ENCODE peak calls at places on chromosomes 11 and 22, in four cellular contexts. One of them, this sample, is unnamed.

GRCh38 chr11:134243913-134244312 is 9.2 kb downstream of the THYN1 start:
- DNase-seq in GM13977: no peak
- DNase-seq in RWPE1: no peak
- DNase-seq in AG09319: no peak
- DNase-seq in this sample: no peak

GRCh38 chr11:27201454-27202302 is 161.1 kb downstream of the BBOX1 start:
- DNase-seq in GM13977: no peak
- DNase-seq in RWPE1: peak
- DNase-seq in AG09319: no peak
- DNase-seq in this sample: no peak

GRCh38 chr11:3119141-3119821 is 45.8 kb downstream of the OSBPL5 start:
- DNase-seq in GM13977: no peak
- DNase-seq in RWPE1: no peak
- DNase-seq in AG09319: no peak
- DNase-seq in this sample: no peak

GRCh38 chr11:108654994-108655631 is 9.8 kb upstream of the DDX10 start:
- DNase-seq in GM13977: no peak
- DNase-seq in RWPE1: peak
- DNase-seq in AG09319: no peak
- DNase-seq in this sample: peak

GRCh38 chr11:79461144-79461543 is 20.3 kb upstream of the TENM4 start:
- DNase-seq in GM13977: no peak
- DNase-seq in RWPE1: peak
- DNase-seq in AG09319: no peak
- DNase-seq in this sample: no peak

GRCh38 chr11:2924821-2925675 is 4.2 kb downstream of the PHLDA2 start:
- DNase-seq in GM13977: no peak
- DNase-seq in RWPE1: no peak
- DNase-seq in AG09319: no peak
- DNase-seq in this sample: no peak

GRCh38 chr22:23681026-23681809 is 9.6 kb upstream of the RGL4 start:
- DNase-seq in GM13977: no peak
- DNase-seq in RWPE1: no peak
- DNase-seq in AG09319: no peak
- DNase-seq in this sample: no peak

GRCh38 chr22:17910561-17911311 is 113.6 kb downstream of the MICAL3 start:
- DNase-seq in GM13977: no peak
- DNase-seq in RWPE1: peak
- DNase-seq in AG09319: peak
- DNase-seq in this sample: no peak

GRCh38 chr11:118834428-118835028 is 43.6 kb upstream of the DDX6 start:
- DNase-seq in GM13977: no peak
- DNase-seq in RWPE1: no peak
- DNase-seq in AG09319: no peak
- DNase-seq in this sample: peak

GRCh38 chr11:111476961-111477360 is 35.2 kb downstream of the BTG4 start:
- DNase-seq in GM13977: no peak
- DNase-seq in RWPE1: no peak
- DNase-seq in AG09319: no peak
- DNase-seq in this sample: no peak

GRCh38 chr22:26669060-26669481 is 11.7 kb downstream of the MIAT start:
- DNase-seq in GM13977: no peak
- DNase-seq in RWPE1: no peak
- DNase-seq in AG09319: peak
- DNase-seq in this sample: no peak

DNA sequence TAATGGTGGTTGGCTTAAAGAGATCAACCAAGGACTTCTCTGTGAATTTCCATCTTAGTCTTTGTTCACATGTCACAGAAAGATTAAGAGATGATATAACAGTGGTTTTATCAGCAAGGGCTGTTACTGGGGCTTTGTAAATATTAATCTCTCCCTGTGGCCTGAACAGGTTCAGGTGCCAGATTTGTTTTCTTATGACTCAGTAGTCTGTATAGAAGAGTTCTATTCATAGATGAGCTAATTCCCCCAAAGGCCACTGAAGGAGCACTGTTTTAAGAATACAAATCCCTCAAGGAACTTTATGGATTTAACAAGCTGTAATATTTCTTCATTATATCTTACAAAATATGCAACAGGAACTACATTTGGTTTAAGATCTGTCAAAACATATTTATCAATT is 50.4 kb downstream of the TCP11L1 start:
- DNase-seq in GM13977: no peak
- DNase-seq in RWPE1: peak
- DNase-seq in AG09319: no peak
- DNase-seq in this sample: no peak
- TF ChIP-seq CTCF in GM13977: no peak
- TF ChIP-seq CTCF in RWPE1: peak
- TF ChIP-seq CTCF in AG09319: peak
- TF ChIP-seq CTCF in this sample: no peak

DNA sequence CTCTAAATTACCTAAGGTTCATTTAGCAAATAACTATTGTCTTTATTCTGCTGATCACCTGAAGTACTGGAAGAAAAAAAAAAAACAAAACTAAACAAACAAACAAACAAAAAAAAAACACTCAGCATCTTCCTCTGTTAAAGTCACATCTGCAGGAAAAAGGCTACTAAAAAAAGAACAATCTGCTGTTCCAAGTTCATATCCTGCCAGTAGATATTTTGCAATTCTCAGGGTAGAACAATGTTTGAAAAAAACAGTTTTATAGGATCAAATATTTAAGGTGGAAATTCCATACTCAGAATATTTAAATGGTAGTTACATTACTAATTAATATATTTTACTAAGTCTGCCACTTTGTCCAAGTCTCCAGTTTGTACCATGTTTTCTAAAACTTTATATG is 175.2 kb downstream of the SBF2 start:
- DNase-seq in GM13977: no peak
- DNase-seq in RWPE1: no peak
- DNase-seq in AG09319: no peak
- DNase-seq in this sample: no peak
- TF ChIP-seq CTCF in GM13977: no peak
- TF ChIP-seq CTCF in RWPE1: no peak
- TF ChIP-seq CTCF in AG09319: no peak
- TF ChIP-seq CTCF in this sample: no peak

GRCh38 chr11:67506426-67507032 is 1.4 kb upstream of the PITPNM1 start:
- DNase-seq in GM13977: no peak
- DNase-seq in RWPE1: no peak
- DNase-seq in AG09319: no peak
- DNase-seq in this sample: no peak
- TF ChIP-seq CTCF in GM13977: no peak
- TF ChIP-seq CTCF in RWPE1: peak
- TF ChIP-seq CTCF in AG09319: no peak
- TF ChIP-seq CTCF in this sample: no peak

DNA sequence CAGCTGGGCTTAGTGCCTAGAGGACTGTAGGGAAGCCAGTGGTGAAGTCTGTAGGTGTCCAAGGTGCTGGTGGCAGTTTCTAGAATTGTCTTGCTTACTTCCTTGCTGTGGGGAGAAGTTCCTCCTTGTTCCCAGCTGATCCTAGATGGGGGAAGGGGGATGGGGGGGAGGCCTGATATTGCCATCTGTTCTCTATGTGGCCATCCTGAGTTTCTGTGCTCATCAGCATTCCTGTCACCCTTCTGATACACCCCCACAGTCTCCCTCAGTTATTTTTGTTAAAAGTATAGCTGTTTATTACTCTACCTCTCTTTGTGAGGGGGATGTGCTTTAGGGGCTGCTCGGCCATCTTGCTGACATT is 36.5 kb downstream of the MADD start:
- DNase-seq in GM13977: no peak
- DNase-seq in RWPE1: no peak
- DNase-seq in AG09319: no peak
- DNase-seq in this sample: no peak
- TF ChIP-seq CTCF in GM13977: no peak
- TF ChIP-seq CTCF in RWPE1: no peak
- TF ChIP-seq CTCF in AG09319: no peak
- TF ChIP-seq CTCF in this sample: no peak

DNA sequence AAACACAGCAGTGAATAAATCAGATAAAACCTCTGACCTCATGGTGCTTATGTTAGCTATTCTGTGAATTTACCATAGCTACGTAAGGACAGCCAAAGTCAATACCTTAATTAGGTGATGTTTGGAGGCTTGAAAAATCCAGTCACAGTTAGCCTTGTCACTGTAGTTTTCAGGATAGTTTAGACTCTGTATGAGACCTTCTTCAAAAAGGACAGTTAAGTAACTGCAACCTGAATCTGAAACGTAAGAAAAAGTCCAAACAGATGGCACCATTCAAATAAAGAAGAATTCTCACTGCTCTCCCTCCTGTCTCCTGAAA is 11.4 kb downstream of the OVCH2 start:
- DNase-seq in GM13977: no peak
- DNase-seq in RWPE1: no peak
- DNase-seq in AG09319: no peak
- DNase-seq in this sample: no peak
- TF ChIP-seq CTCF in GM13977: no peak
- TF ChIP-seq CTCF in RWPE1: peak
- TF ChIP-seq CTCF in AG09319: no peak
- TF ChIP-seq CTCF in this sample: no peak

GRCh38 chr11:65378208-65378927 is 4.1 kb downstream of the SLC25A45 start:
- DNase-seq in GM13977: no peak
- DNase-seq in RWPE1: no peak
- DNase-seq in AG09319: no peak
- DNase-seq in this sample: no peak
- TF ChIP-seq CTCF in GM13977: peak
- TF ChIP-seq CTCF in RWPE1: no peak
- TF ChIP-seq CTCF in AG09319: no peak
- TF ChIP-seq CTCF in this sample: no peak

DNA sequence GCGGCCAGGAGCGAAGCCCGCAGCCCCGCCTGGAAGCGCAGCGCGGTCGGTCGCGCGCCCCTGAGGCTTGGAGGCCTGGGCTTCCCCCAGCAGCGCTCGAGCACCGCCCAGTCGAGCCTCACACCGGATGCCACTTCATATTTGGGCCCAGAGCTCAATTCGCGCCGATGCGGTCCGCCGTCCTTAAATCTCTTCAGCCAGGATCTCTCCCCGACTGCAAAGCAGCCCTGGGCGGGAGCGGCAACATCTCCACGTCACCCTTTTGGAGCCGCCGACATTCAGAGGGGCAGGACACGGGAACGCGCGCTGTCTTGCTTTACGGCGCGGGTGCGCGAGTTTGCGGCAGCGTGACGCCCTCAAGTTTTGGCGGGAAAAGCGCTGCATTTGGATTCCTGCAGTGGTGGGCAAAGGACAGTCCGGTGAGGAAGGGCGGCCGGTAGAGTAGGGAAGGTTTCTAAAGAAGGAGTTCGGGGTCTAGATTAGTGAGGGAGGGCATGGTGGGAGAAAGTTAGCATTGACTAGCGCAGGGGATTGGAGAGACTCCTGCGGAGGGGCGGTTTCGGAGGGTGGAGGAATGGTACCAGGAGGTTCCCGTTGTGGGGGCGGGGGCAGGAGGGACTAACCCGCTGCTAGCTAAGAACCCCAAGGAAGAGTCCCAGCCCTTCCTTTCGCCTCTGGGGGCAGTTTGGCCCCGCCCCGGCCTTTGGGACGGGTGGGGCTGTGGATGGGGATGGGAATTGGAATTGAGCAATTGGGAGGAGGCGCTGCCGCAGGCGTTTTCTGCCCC is 824 bp downstream of the CHEK1 start:
- DNase-seq in GM13977: peak
- DNase-seq in RWPE1: peak
- DNase-seq in AG09319: peak
- DNase-seq in this sample: peak
- TF ChIP-seq CTCF in GM13977: no peak
- TF ChIP-seq CTCF in RWPE1: no peak
- TF ChIP-seq CTCF in AG09319: no peak
- TF ChIP-seq CTCF in this sample: no peak

GRCh38 chr22:35754761-35755160 is 37.1 kb downstream of the APOL5 start:
- DNase-seq in GM13977: no peak
- DNase-seq in RWPE1: no peak
- DNase-seq in AG09319: no peak
- DNase-seq in this sample: no peak

GRCh38 chr22:35749808-35750207 is 32.1 kb downstream of the APOL5 start:
- DNase-seq in GM13977: peak
- DNase-seq in RWPE1: no peak
- DNase-seq in AG09319: peak
- DNase-seq in this sample: peak

GRCh38 chr22:35752172-35752832 is 34.6 kb downstream of the APOL5 start:
- DNase-seq in GM13977: no peak
- DNase-seq in RWPE1: no peak
- DNase-seq in AG09319: no peak
- DNase-seq in this sample: no peak

GRCh38 chr22:35756722-35757121 is 39.0 kb downstream of the APOL5 start:
- DNase-seq in GM13977: no peak
- DNase-seq in RWPE1: no peak
- DNase-seq in AG09319: no peak
- DNase-seq in this sample: no peak

GRCh38 chr22:35752833-35753189 is 35.1 kb downstream of the APOL5 start:
- DNase-seq in GM13977: no peak
- DNase-seq in RWPE1: no peak
- DNase-seq in AG09319: no peak
- DNase-seq in this sample: no peak
- TF ChIP-seq CTCF in GM13977: no peak
- TF ChIP-seq CTCF in RWPE1: no peak
- TF ChIP-seq CTCF in AG09319: no peak
- TF ChIP-seq CTCF in this sample: no peak

DNA sequence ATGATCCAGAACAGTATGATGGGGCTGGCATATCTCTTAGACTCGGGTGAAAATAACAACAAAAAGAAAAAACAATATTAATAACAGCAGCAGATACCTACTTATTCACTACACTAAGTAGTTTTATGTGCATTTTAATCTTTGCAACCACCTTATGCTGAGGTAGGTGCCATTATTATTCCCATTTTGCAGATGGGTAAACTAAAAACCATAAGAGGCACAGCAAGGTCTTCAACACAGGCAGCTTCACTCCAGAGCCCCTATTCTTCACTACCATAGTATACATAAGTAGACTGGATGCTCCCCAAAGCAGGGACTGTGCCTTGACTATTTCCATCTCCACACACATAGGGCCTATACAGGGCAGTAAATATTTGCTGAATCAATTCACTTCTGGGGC is 41.0 kb downstream of the CLPB start:
- DNase-seq in GM13977: no peak
- DNase-seq in RWPE1: no peak
- DNase-seq in AG09319: no peak
- DNase-seq in this sample: no peak
- TF ChIP-seq CTCF in GM13977: no peak
- TF ChIP-seq CTCF in RWPE1: no peak
- TF ChIP-seq CTCF in AG09319: no peak
- TF ChIP-seq CTCF in this sample: no peak

This sample was measured in GM10248.